ENCODE peak calls at places on chromosomes 12 and 14, in seven cellular contexts. One of them, this sample, is unnamed.

GRCh38 chr14:80211143-80212024 is at the start of gene DIO2:
- DNase-seq in H1: no peak
- DNase-seq in upper lobe of right lung: peak; percentile 62
- DNase-seq in body of pancreas: peak; percentile 60
- DNase-seq in HepG2: no peak
- DNase-seq in upper lobe of left lung: peak; percentile 47
- DNase-seq in ovary: no peak
- DNase-seq in this sample: no peak

GRCh38 chr14:92898732-92899131 is 24.2 kb upstream of the CHGA start:
- DNase-seq in H1: no peak
- DNase-seq in upper lobe of right lung: no peak
- DNase-seq in body of pancreas: no peak
- DNase-seq in HepG2: no peak
- DNase-seq in upper lobe of left lung: no peak
- DNase-seq in ovary: no peak
- DNase-seq in this sample: no peak

GRCh38 chr14:75554482-75554881 is 23.9 kb upstream of the FLVCR2 start:
- DNase-seq in H1: no peak
- DNase-seq in upper lobe of right lung: no peak
- DNase-seq in body of pancreas: no peak
- DNase-seq in HepG2: no peak
- DNase-seq in upper lobe of left lung: no peak
- DNase-seq in ovary: no peak
- DNase-seq in this sample: no peak

GRCh38 chr12:10140001-10140400 is 10.0 kb upstream of the CLEC7A start:
- DNase-seq in H1: no peak
- DNase-seq in upper lobe of right lung: no peak
- DNase-seq in body of pancreas: peak; percentile 18
- DNase-seq in HepG2: peak; percentile 35
- DNase-seq in upper lobe of left lung: no peak
- DNase-seq in ovary: peak; percentile 23
- DNase-seq in this sample: no peak

GRCh38 chr14:50308363-50308762 is 3.7 kb downstream of the L2HGDH start:
- DNase-seq in H1: no peak
- DNase-seq in upper lobe of right lung: no peak
- DNase-seq in body of pancreas: no peak
- DNase-seq in HepG2: peak; percentile 40
- DNase-seq in upper lobe of left lung: no peak
- DNase-seq in ovary: no peak
- DNase-seq in this sample: no peak

GRCh38 chr12:6923003-6923732 is 4.6 kb upstream of the ATN1 start:
- DNase-seq in H1: no peak
- DNase-seq in upper lobe of right lung: no peak
- DNase-seq in body of pancreas: no peak
- DNase-seq in HepG2: no peak
- DNase-seq in upper lobe of left lung: no peak
- DNase-seq in ovary: no peak
- DNase-seq in this sample: no peak

GRCh38 chr12:53465679-53466078 is 13.8 kb downstream of the PCBP2 start:
- DNase-seq in H1: no peak
- DNase-seq in upper lobe of right lung: no peak
- DNase-seq in body of pancreas: no peak
- DNase-seq in HepG2: no peak
- DNase-seq in upper lobe of left lung: no peak
- DNase-seq in ovary: no peak
- DNase-seq in this sample: no peak

GRCh38 chr12:88471641-88472040 is 108.6 kb downstream of the KITLG start:
- DNase-seq in H1: no peak
- DNase-seq in upper lobe of right lung: no peak
- DNase-seq in body of pancreas: no peak
- DNase-seq in HepG2: no peak
- DNase-seq in upper lobe of left lung: no peak
- DNase-seq in ovary: no peak
- DNase-seq in this sample: no peak

GRCh38 chr12:113586461-113586860 is 114.8 kb upstream of the LHX5 start:
- DNase-seq in H1: no peak
- DNase-seq in upper lobe of right lung: no peak
- DNase-seq in body of pancreas: no peak
- DNase-seq in HepG2: no peak
- DNase-seq in upper lobe of left lung: no peak
- DNase-seq in ovary: no peak
- DNase-seq in this sample: no peak

GRCh38 chr12:114123108-114123507 is 157.0 kb upstream of the RBM19 start:
- DNase-seq in H1: no peak
- DNase-seq in upper lobe of right lung: no peak
- DNase-seq in body of pancreas: no peak
- DNase-seq in HepG2: no peak
- DNase-seq in upper lobe of left lung: no peak
- DNase-seq in ovary: no peak
- DNase-seq in this sample: no peak

GRCh38 chr14:73913256-73913655 is 26.6 kb downstream of the ZNF410 start:
- DNase-seq in H1: no peak
- DNase-seq in upper lobe of right lung: no peak
- DNase-seq in body of pancreas: no peak
- DNase-seq in HepG2: no peak
- DNase-seq in upper lobe of left lung: no peak
- DNase-seq in ovary: no peak
- DNase-seq in this sample: no peak

GRCh38 chr12:92226036-92226661 is 80.5 kb upstream of the BTG1 start:
- DNase-seq in H1: no peak
- DNase-seq in upper lobe of right lung: no peak
- DNase-seq in body of pancreas: no peak
- DNase-seq in HepG2: no peak
- DNase-seq in upper lobe of left lung: no peak
- DNase-seq in ovary: no peak
- DNase-seq in this sample: no peak

GRCh38 chr12:109475993-109476806 is 900 bp downstream of the KCTD10 start:
- DNase-seq in H1: no peak
- DNase-seq in upper lobe of right lung: no peak
- DNase-seq in body of pancreas: no peak
- DNase-seq in HepG2: no peak
- DNase-seq in upper lobe of left lung: no peak
- DNase-seq in ovary: no peak
- DNase-seq in this sample: no peak

GRCh38 chr14:101834387-101835165 is 73.1 kb downstream of the PPP2R5C start:
- DNase-seq in H1: no peak
- DNase-seq in upper lobe of right lung: no peak
- DNase-seq in body of pancreas: peak; percentile 59
- DNase-seq in HepG2: no peak
- DNase-seq in upper lobe of left lung: no peak
- DNase-seq in ovary: no peak
- DNase-seq in this sample: peak; percentile 81

GRCh38 chr12:49622501-49623141 is 740 bp upstream of the PRPF40B start:
- DNase-seq in H1: peak; percentile 66
- DNase-seq in upper lobe of right lung: no peak
- DNase-seq in body of pancreas: peak; percentile 55
- DNase-seq in HepG2: no peak
- DNase-seq in upper lobe of left lung: peak; percentile 57
- DNase-seq in ovary: no peak
- DNase-seq in this sample: peak; percentile 35

GRCh38 chr12:77746108-77746507 is 84.6 kb upstream of the NAV3 start:
- DNase-seq in H1: no peak
- DNase-seq in upper lobe of right lung: no peak
- DNase-seq in body of pancreas: no peak
- DNase-seq in HepG2: no peak
- DNase-seq in upper lobe of left lung: no peak
- DNase-seq in ovary: no peak
- DNase-seq in this sample: no peak

GRCh38 chr12:131153956-131154355 is 200.2 kb downstream of the ADGRD1 start:
- DNase-seq in H1: no peak
- DNase-seq in upper lobe of right lung: no peak
- DNase-seq in body of pancreas: no peak
- DNase-seq in HepG2: no peak
- DNase-seq in upper lobe of left lung: no peak
- DNase-seq in ovary: peak; percentile 5
- DNase-seq in this sample: no peak

GRCh38 chr14:51546603-51547258 is 105.0 kb upstream of the FRMD6 start:
- DNase-seq in H1: no peak
- DNase-seq in upper lobe of right lung: no peak
- DNase-seq in body of pancreas: no peak
- DNase-seq in HepG2: no peak
- DNase-seq in upper lobe of left lung: no peak
- DNase-seq in ovary: no peak
- DNase-seq in this sample: peak; percentile 35

GRCh38 chr12:113812431-113813228 is 153.5 kb downstream of the RBM19 start:
- DNase-seq in H1: no peak
- DNase-seq in upper lobe of right lung: no peak
- DNase-seq in body of pancreas: no peak
- DNase-seq in HepG2: no peak
- DNase-seq in upper lobe of left lung: no peak
- DNase-seq in ovary: no peak
- DNase-seq in this sample: no peak

GRCh38 chr14:99654235-99655000 is 9.5 kb downstream of the HHIPL1 start:
- DNase-seq in H1: no peak
- DNase-seq in upper lobe of right lung: no peak
- DNase-seq in body of pancreas: peak; percentile 76
- DNase-seq in HepG2: no peak
- DNase-seq in upper lobe of left lung: no peak
- DNase-seq in ovary: peak; percentile 53
- DNase-seq in this sample: no peak

GRCh38 chr14:88904864-88905263 is 80.4 kb downstream of the TTC8 start:
- DNase-seq in H1: no peak
- DNase-seq in upper lobe of right lung: no peak
- DNase-seq in body of pancreas: no peak
- DNase-seq in HepG2: no peak
- DNase-seq in upper lobe of left lung: no peak
- DNase-seq in ovary: no peak
- DNase-seq in this sample: peak; percentile 36

GRCh38 chr12:132921685-132922084 is 34.3 kb upstream of the CHFR start:
- DNase-seq in H1: peak; percentile 55
- DNase-seq in upper lobe of right lung: no peak
- DNase-seq in body of pancreas: no peak
- DNase-seq in HepG2: no peak
- DNase-seq in upper lobe of left lung: no peak
- DNase-seq in ovary: no peak
- DNase-seq in this sample: peak; percentile 17
- H3K9me3 ChIP-seq in H1: peaks cover 70% of the 10 kb centered on the region
- H3K9me3 ChIP-seq in upper lobe of right lung: peaks cover 92% of the 10 kb centered on the region
- H3K9me3 ChIP-seq in body of pancreas: peaks cover 90% of the 10 kb centered on the region
- H3K9me3 ChIP-seq in HepG2: peaks cover 100% of the 10 kb centered on the region
- H3K9me3 ChIP-seq in upper lobe of left lung: peaks cover 98% of the 10 kb centered on the region
- H3K9me3 ChIP-seq in ovary: peaks cover 10% of the 10 kb centered on the region
- H3K9me3 ChIP-seq in this sample: peaks cover 14% of the 10 kb centered on the region

DNA sequence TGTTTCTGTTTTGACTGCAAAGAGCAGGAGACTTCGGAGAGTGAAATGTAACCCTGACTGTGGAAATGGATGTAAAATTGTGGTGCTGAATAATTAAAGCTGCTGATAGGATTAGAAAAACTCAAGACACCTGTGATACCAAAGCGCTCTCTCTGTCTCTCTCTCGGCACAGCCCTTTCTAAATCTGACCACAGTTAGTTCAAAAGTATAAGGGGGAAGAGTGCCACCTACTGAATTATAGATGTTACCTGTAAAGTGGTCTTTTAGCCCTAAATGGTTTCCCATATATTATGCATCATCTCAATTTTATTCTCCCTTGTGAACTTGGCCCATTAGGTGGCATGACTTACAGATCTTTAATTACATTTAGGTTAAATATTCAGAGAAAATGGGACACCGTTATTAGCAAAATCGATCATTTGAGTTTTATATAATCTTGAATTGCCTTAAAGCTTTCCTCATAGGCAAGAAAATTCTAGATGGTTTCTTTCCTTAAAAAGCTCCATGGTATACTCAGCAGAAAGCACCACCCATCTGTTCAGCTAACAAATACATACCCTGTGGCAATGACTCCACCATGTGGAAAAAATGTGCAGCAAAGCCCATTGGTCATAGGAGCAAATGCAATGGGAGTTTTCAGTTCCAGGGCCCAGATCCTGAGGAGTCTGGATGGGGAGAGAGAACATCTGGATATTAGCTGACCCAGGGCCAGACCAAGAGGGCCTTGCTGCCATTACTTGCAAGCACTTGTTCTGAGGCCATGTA is 18.1 kb downstream of the RFC5 start:
- DNase-seq in H1: no peak
- DNase-seq in upper lobe of right lung: no peak
- DNase-seq in body of pancreas: peak; percentile 34
- DNase-seq in HepG2: peak; percentile 56
- DNase-seq in upper lobe of left lung: no peak
- DNase-seq in ovary: no peak
- DNase-seq in this sample: peak; percentile 36
- TF ChIP-seq CTCF in H1: peak; percentile 46
- TF ChIP-seq CTCF in upper lobe of right lung: peak; percentile 26
- TF ChIP-seq CTCF in body of pancreas: peak; percentile 45
- TF ChIP-seq CTCF in HepG2: peak; percentile 74
- TF ChIP-seq CTCF in upper lobe of left lung: no peak
- TF ChIP-seq CTCF in ovary: no peak
- TF ChIP-seq CTCF in this sample: peak; percentile 53

DNA sequence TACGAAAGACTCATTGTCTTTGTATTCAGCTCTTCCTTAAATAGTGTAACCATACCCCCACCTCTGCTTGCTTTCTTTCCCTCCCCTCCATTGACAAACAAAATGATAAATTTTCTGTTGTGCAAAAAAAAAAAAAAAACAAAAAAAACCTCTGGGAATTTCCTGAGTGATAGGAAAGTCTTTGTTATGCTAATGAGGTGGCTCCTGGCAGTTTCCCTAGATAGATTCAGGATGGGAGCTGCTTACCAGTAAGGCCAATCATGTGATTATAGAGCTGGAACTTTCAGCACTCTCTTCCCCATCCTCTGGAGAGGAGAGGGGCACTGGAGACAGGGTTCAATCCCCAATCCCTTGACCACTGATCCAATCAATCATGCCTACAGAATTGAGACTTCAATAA is 120.5 kb downstream of the NUAK1 start:
- DNase-seq in H1: no peak
- DNase-seq in upper lobe of right lung: no peak
- DNase-seq in body of pancreas: no peak
- DNase-seq in HepG2: no peak
- DNase-seq in upper lobe of left lung: no peak
- DNase-seq in ovary: no peak
- DNase-seq in this sample: no peak
- H3K4me3 ChIP-seq in H1: no peak overlapping the region
- H3K4me3 ChIP-seq in upper lobe of right lung: no peak overlapping the region
- H3K4me3 ChIP-seq in body of pancreas: no peak overlapping the region
- H3K4me3 ChIP-seq in HepG2: no peak overlapping the region
- H3K4me3 ChIP-seq in upper lobe of left lung: no peak overlapping the region
- H3K4me3 ChIP-seq in ovary: no peak overlapping the region
- H3K4me3 ChIP-seq in this sample: no peak overlapping the region

GRCh38 chr14:100810861-100811461 is 15.0 kb upstream of the MEG3 start:
- DNase-seq in H1: no peak
- DNase-seq in upper lobe of right lung: no peak
- DNase-seq in body of pancreas: no peak
- DNase-seq in HepG2: no peak
- DNase-seq in upper lobe of left lung: no peak
- DNase-seq in ovary: no peak
- DNase-seq in this sample: no peak

GRCh38 chr14:100810435-100810834 is 15.5 kb upstream of the MEG3 start:
- DNase-seq in H1: no peak
- DNase-seq in upper lobe of right lung: no peak
- DNase-seq in body of pancreas: no peak
- DNase-seq in HepG2: no peak
- DNase-seq in upper lobe of left lung: no peak
- DNase-seq in ovary: no peak
- DNase-seq in this sample: no peak

GRCh38 chr14:100815478-100816285 is 10.2 kb upstream of the MEG3 start:
- DNase-seq in H1: no peak
- DNase-seq in upper lobe of right lung: no peak
- DNase-seq in body of pancreas: no peak
- DNase-seq in HepG2: peak; percentile 91
- DNase-seq in upper lobe of left lung: no peak
- DNase-seq in ovary: no peak
- DNase-seq in this sample: no peak

GRCh38 chr14:100816286-100816949 is 9.5 kb upstream of the MEG3 start:
- DNase-seq in H1: no peak
- DNase-seq in upper lobe of right lung: no peak
- DNase-seq in body of pancreas: no peak
- DNase-seq in HepG2: peak; percentile 93
- DNase-seq in upper lobe of left lung: no peak
- DNase-seq in ovary: no peak
- DNase-seq in this sample: no peak

GRCh38 chr14:100813291-100813690 is 12.6 kb upstream of the MEG3 start:
- DNase-seq in H1: no peak
- DNase-seq in upper lobe of right lung: no peak
- DNase-seq in body of pancreas: no peak
- DNase-seq in HepG2: no peak
- DNase-seq in upper lobe of left lung: no peak
- DNase-seq in ovary: no peak
- DNase-seq in this sample: no peak
- H3K9me3 ChIP-seq in H1: peaks cover 35% of the 10 kb centered on the region
- H3K9me3 ChIP-seq in upper lobe of right lung: no peaks in the 10 kb centered on the region
- H3K9me3 ChIP-seq in body of pancreas: peaks cover 11% of the 10 kb centered on the region
- H3K9me3 ChIP-seq in HepG2: peaks cover 40% of the 10 kb centered on the region
- H3K9me3 ChIP-seq in upper lobe of left lung: peaks cover 9% of the 10 kb centered on the region
- H3K9me3 ChIP-seq in ovary: no peaks in the 10 kb centered on the region
- H3K9me3 ChIP-seq in this sample: no peaks in the 10 kb centered on the region